ENCODE peak calls at places on chromosomes 6 and 20, in four cellular contexts. X is H9, R is stromal cell of bone marrow, W is T-cell. Q is an unnamed sample.
A peak's percentile ranks its signal among the peaks of the same experiment; 100 is the strongest.

GRCh38 chr6:57174511-57174907 is 2.4 kb downstream of the BAG2 start:
- DNase-seq in R (no peak), W (no peak), X (no peak), Q (no peak)

GRCh38 chr20:52593634-52594033 is 378.5 kb upstream of the TSHZ2 start:
- DNase-seq in W (no peak), X (no peak), R (no peak), Q (no peak)

GRCh38 chr20:61303675-61304074 is 51.6 kb downstream of the CDH4 start:
- DNase-seq in R (no peak), W (no peak), X (no peak), Q (no peak)

GRCh38 chr6:38131527-38131965 is 312.0 kb downstream of the ZFAND3 start:
- DNase-seq in R (peak; percentile 97), W (no peak), X (no peak), Q (no peak)

GRCh38 chr6:89286516-89286915 is 28.6 kb downstream of the GABRR2 start:
- DNase-seq in W (no peak), R (no peak), X (no peak), Q (no peak)

GRCh38 chr6:43842231-43842794 is 72.3 kb downstream of the VEGFA start:
- DNase-seq in R (peak; percentile 61), W (no peak), X (no peak), Q (no peak)

GRCh38 chr20:24498641-24499040 is 29.2 kb downstream of the SYNDIG1 start:
- DNase-seq in W (no peak), R (no peak), X (peak; percentile 1), Q (no peak)

GRCh38 chr6:135088818-135089809 is 34.5 kb upstream of the HBS1L start:
- DNase-seq in X (no peak), W (no peak), R (peak; percentile 22), Q (no peak)

GRCh38 chr6:112298021-112298745 is 43.8 kb upstream of the LAMA4 start:
- DNase-seq in R (peak; percentile 97), X (no peak), W (no peak), Q (no peak)

GRCh38 chr6:103002282-103002681 is 1608.8 kb downstream of the GRIK2 start:
- DNase-seq in R (no peak), X (no peak), W (no peak), Q (no peak)